ENCODE peak calls at places on chromosomes 11 and 22, in four cellular contexts. G is endothelial cell of umbilical vein; Z is body of pancreas; Q is CD4-positive, alpha-beta memory T cell. X is an unnamed sample.

GRCh38 chr11:111922803-111923202 is 4.1 kb downstream of the C11orf52 start:
- DNase-seq in G (peak; percentile 44), Z (peak; percentile 64), Q (no peak), X (no peak)

GRCh38 chr11:114075891-114076441 is 16.5 kb downstream of the ZBTB16 start:
- DNase-seq in G (peak; percentile 57), Z (no peak), Q (peak; percentile 64), X (peak; percentile 27)

GRCh38 chr22:33656808-33657628 is 263.3 kb downstream of the LARGE1 start:
- DNase-seq in Q (no peak), G (no peak), Z (no peak), X (no peak)

GRCh38 chr11:16881766-16882165 is 132.4 kb downstream of the PLEKHA7 start:
- DNase-seq in G (no peak), Z (no peak), Q (no peak), X (no peak)

GRCh38 chr22:46738961-46739870 is 1.2 kb upstream of the CERK start:
- DNase-seq in Q (peak; percentile 91), G (peak; percentile 76), Z (peak; percentile 44), X (peak; percentile 76)

GRCh38 chr11:93521086-93521485 is 22.1 kb downstream of the SMCO4 start:
- DNase-seq in Z (no peak), G (no peak), Q (no peak), X (peak; percentile 58)

GRCh38 chr22:20569059-20570058 is 61.9 kb downstream of the MED15 start:
- DNase-seq in Q (peak; percentile 94), G (no peak), Z (peak; percentile 55), X (peak; percentile 72)

GRCh38 chr11:24588075-24588474 is 91.2 kb downstream of the LUZP2 start:
- DNase-seq in G (peak; percentile 70), Q (no peak), Z (no peak), X (no peak)

GRCh38 chr11:119149371-119150275 is 771 bp downstream of the ABCG4 start:
- DNase-seq in Z (no peak), Q (no peak), G (no peak), X (no peak)

GRCh38 chr11:12285811-12286222 is 91.6 kb upstream of the PARVA start:
- DNase-seq in Z (no peak), Q (no peak), G (peak; percentile 50), X (no peak)

GRCh38 chr22:27896251-27896650 is 22.8 kb downstream of the PITPNB start:
- DNase-seq in Q (no peak), G (no peak), Z (peak; percentile 25), X (no peak)

GRCh38 chr11:67345949-67346819 is 7.2 kb downstream of the POLD4 start:
- DNase-seq in Z (peak; percentile 75), Q (no peak), G (peak; percentile 49), X (peak; percentile 39)

GRCh38 chr22:44133901-44134511 is 46.7 kb upstream of the PARVG start:
- DNase-seq in G (peak; percentile 21), Z (peak; percentile 16), Q (no peak), X (no peak)

GRCh38 chr11:67056640-67057409 is at the start of gene RHOD:
- DNase-seq in G (peak; percentile 21), Q (no peak), Z (peak; percentile 82), X (peak; percentile 13)

GRCh38 chr22:43487311-43488030 is 75.7 kb downstream of the MPPED1 start:
- DNase-seq in Q (no peak), Z (no peak), G (no peak), X (no peak)

GRCh38 chr22:49995059-49995412 is 17.5 kb downstream of the IL17REL start:
- DNase-seq in G (no peak), Q (no peak), Z (no peak), X (no peak)

GRCh38 chr11:61377461-61378160 is 14.8 kb upstream of the TMEM216 start:
- DNase-seq in Q (no peak), Z (no peak), G (no peak), X (no peak)

GRCh38 chr11:10898003-10898762 is 40.3 kb upstream of the ZBED5 start:
- DNase-seq in Z (no peak), Q (no peak), G (no peak), X (no peak)

GRCh38 chr11:33500865-33501479 is 199.7 kb downstream of the C11orf91 start:
- DNase-seq in Z (no peak), Q (no peak), G (peak; percentile 45), X (no peak)

GRCh38 chr11:11849127-11849746 is 7.5 kb downstream of the USP47 start:
- DNase-seq in Z (peak; percentile 78), Q (peak; percentile 70), G (peak; percentile 64), X (peak; percentile 83)

GRCh38 chr11:31542862-31543261 is 33.3 kb downstream of the ELP4 start:
- DNase-seq in Q (no peak), G (no peak), Z (no peak), X (no peak)

GRCh38 chr22:40050258-40050657 is 55.5 kb downstream of the FAM83F start:
- DNase-seq in Q (no peak), Z (no peak), G (no peak), X (no peak)

GRCh38 chr11:69216609-69217008 is 60.9 kb downstream of the SMIM38 start:
- DNase-seq in G (no peak), Q (no peak), Z (no peak), X (no peak)

GRCh38 chr11:12998336-12998735 is 10.8 kb upstream of the RASSF10 start:
- DNase-seq in Q (no peak), Z (no peak), G (no peak), X (no peak)

GRCh38 chr11:20031155-20032001 is 128.9 kb downstream of the DBX1 start:
- DNase-seq in Z (no peak), Q (no peak), G (peak; percentile 42), X (no peak)
- H3K4me1 ChIP-seq in Z (peaks cover 56% of the 10 kb centered on the region), Q (no peaks in the 10 kb centered on the region), G (no peaks in the 10 kb centered on the region), X (no peaks in the 10 kb centered on the region)

GRCh38 chr11:130644187-130644586 is 195.7 kb downstream of the ADAMTS15 start:
- DNase-seq in Z (no peak), G (no peak), Q (no peak), X (no peak)

GRCh38 chr11:130639369-130639768 is 190.9 kb downstream of the ADAMTS15 start:
- DNase-seq in Q (no peak), G (no peak), Z (no peak), X (no peak)

GRCh38 chr11:130640526-130640925 is 192.1 kb downstream of the ADAMTS15 start:
- DNase-seq in Q (no peak), G (no peak), Z (no peak), X (no peak)

GRCh38 chr11:130642994-130643393 is 194.5 kb downstream of the ADAMTS15 start:
- DNase-seq in G (no peak), Z (no peak), Q (no peak), X (no peak)

DNA sequence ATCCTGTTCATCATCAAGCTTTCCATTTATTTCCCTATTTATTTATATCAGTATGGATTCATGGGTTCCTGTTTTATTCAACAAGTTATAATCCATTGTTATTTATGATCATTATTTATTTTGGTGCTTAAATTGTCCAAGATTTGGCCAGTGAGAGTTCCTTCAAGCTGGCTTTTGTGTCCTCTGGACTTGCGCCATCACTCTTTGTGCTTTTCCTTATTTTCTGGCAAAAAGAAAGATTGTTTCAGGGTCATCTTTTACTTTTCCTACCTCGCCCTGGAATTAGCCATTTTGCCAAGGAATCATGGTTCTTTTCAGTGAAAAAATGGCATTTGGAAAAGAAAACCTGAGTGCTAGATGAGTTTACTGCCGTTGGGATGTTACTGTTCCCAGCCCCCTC is 193.4 kb downstream of the ADAMTS15 start:
- DNase-seq in Z (no peak), G (no peak), Q (no peak), X (no peak)
- H3K27ac ChIP-seq in Z (no peak overlapping the region), G (no peak overlapping the region), Q (no peak overlapping the region), X (no peak overlapping the region)

DNA sequence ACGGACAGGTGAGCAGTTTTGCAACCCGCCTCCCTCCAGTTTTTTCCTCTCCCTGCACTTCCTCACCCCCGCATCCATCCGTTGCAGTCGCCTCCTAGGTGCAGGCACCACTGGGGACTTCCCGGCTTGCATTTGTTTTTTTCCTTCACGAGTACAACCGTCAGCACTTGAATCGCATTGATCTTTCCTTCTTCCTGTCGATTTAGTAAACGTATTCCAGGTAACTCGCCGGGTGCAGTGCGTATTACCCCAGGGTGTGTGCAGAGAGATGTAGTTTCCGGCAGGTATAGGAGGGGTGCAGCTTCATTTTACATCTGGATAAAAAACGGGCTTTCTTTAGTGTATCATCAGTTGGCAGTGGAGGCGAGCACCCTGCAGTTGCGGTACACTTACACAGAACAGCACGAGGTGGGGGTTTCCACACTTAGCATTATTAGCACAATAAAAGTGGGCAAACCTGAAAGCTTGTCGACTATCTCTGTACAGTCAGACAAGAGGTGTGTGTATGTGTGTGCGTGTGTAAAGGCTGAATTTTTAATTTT is at the start of gene SORL1-AS1:
- DNase-seq in G (no peak), Q (peak; percentile 92), Z (peak; percentile 29), X (peak; percentile 72)
- H3K4me1 ChIP-seq in G (no peaks in the 10 kb centered on the region), Q (peaks cover 82% of the 10 kb centered on the region), Z (peaks cover 5% of the 10 kb centered on the region), X (peaks cover 81% of the 10 kb centered on the region)

GRCh38 chr11:132114743-132115142 is 744.3 kb downstream of the NTM start:
- DNase-seq in Q (no peak), G (no peak), Z (no peak), X (no peak)

GRCh38 chr11:132115454-132115853 is 745.0 kb downstream of the NTM start:
- DNase-seq in Z (no peak), G (no peak), Q (no peak), X (no peak)

GRCh38 chr11:132111341-132111740 is 740.9 kb downstream of the NTM start:
- DNase-seq in Z (no peak), Q (no peak), G (no peak), X (no peak)

GRCh38 chr11:132114185-132114584 is 743.8 kb downstream of the NTM start:
- DNase-seq in G (peak; percentile 44), Q (no peak), Z (peak; percentile 46), X (no peak)

GRCh38 chr11:132111781-132112380 is 741.5 kb downstream of the NTM start:
- DNase-seq in G (peak; percentile 58), Z (no peak), Q (no peak), X (no peak)
- H3K27ac ChIP-seq in G (no peak overlapping the region), Z (no peak overlapping the region), Q (no peak overlapping the region), X (no peak overlapping the region)

GRCh38 chr22:38754247-38755154 is 1.3 kb downstream of the SUN2 start:
- DNase-seq in Q (peak; percentile 61), G (peak; percentile 48), Z (peak; percentile 91), X (no peak)
- H3K4me1 ChIP-seq in Q (peaks cover 79% of the 10 kb centered on the region), G (peaks cover 22% of the 10 kb centered on the region), Z (peaks cover 49% of the 10 kb centered on the region), X (peaks cover 81% of the 10 kb centered on the region)

GRCh38 chr11:123180166-123180565 is 14.9 kb downstream of the CLMP start:
- DNase-seq in G (no peak), Z (no peak), Q (no peak), X (no peak)

GRCh38 chr11:123181075-123181474 is 14.0 kb downstream of the CLMP start:
- DNase-seq in G (no peak), Z (no peak), Q (no peak), X (no peak)

GRCh38 chr11:123179571-123179970 is 15.5 kb downstream of the CLMP start:
- DNase-seq in Q (no peak), Z (peak; percentile 46), G (no peak), X (no peak)

GRCh38 chr11:123182101-123182500 is 12.9 kb downstream of the CLMP start:
- DNase-seq in G (no peak), Z (no peak), Q (no peak), X (no peak)

GRCh38 chr11:123180574-123180973 is 14.5 kb downstream of the CLMP start:
- DNase-seq in Q (no peak), Z (no peak), G (no peak), X (no peak)
- H3K27ac ChIP-seq in Q (no peak overlapping the region), Z (no peak overlapping the region), G (no peak overlapping the region), X (no peak overlapping the region)